ENCODE peak calls at places on chromosomes 6 and 20, in four cellular contexts. D, V, P and S are unnamed samples.

GRCh38 chr6:157695301-157696030 is 127.6 kb upstream of the SNX9 start:
- DNase-seq in V (no peak), D (no peak), P (no peak), S (no peak)

GRCh38 chr6:153146413-153146812 is 15.3 kb upstream of the RGS17 start:
- DNase-seq in P (no peak), V (no peak), D (no peak), S (no peak)

GRCh38 chr6:150765457-150765764 is 100.1 kb upstream of the MTHFD1L start:
- DNase-seq in P (no peak), D (no peak), V (no peak), S (no peak)

GRCh38 chr6:13383280-13384163 is 55.2 kb upstream of the TBC1D7 start:
- DNase-seq in P (peak), V (no peak), D (no peak), S (peak)

GRCh38 chr6:34536959-34537848 is 18.9 kb downstream of the SPDEF start:
- DNase-seq in P (no peak), V (no peak), D (no peak), S (no peak)

GRCh38 chr6:113449051-113449450 is 408.1 kb upstream of the MARCKS start:
- DNase-seq in V (no peak), P (no peak), D (no peak), S (no peak)

GRCh38 chr20:40085513-40085912 is 603.5 kb downstream of the MAFB start:
- DNase-seq in V (no peak), D (no peak), P (no peak), S (no peak)

GRCh38 chr6:83884523-83884922 is 25.0 kb downstream of the CYB5R4 start:
- DNase-seq in V (no peak), P (peak), D (no peak), S (no peak)

GRCh38 chr6:104161960-104162669 is 697.6 kb downstream of the HACE1 start:
- DNase-seq in P (no peak), D (no peak), V (no peak), S (no peak)

GRCh38 chr20:13613917-13614316 is 24.8 kb downstream of the TASP1 start:
- DNase-seq in P (peak), D (no peak), V (no peak), S (no peak)

GRCh38 chr6:33344771-33345697 is 27.5 kb upstream of the ZBTB22 start:
- DNase-seq in V (peak), D (peak), P (peak), S (no peak)

GRCh38 chr6:15061176-15061575 is 184.7 kb upstream of the JARID2 start:
- DNase-seq in D (no peak), P (no peak), V (no peak), S (peak)

GRCh38 chr20:43662943-43663655 is 3.8 kb upstream of the MYBL2 start:
- DNase-seq in D (peak), P (no peak), V (no peak), S (no peak)

GRCh38 chr6:75830959-75831885 is 82.2 kb downstream of the MYO6 start:
- DNase-seq in V (no peak), D (no peak), P (no peak), S (no peak)

GRCh38 chr6:168507297-168507696 is 66.3 kb downstream of the SMOC2 start:
- DNase-seq in V (peak), P (no peak), D (no peak), S (peak)

GRCh38 chr20:10709916-10710315 is 36.1 kb upstream of the JAG1 start:
- DNase-seq in V (no peak), P (no peak), D (no peak), S (no peak)

GRCh38 chr6:135280375-135281136 is 99.4 kb downstream of the MYB start:
- DNase-seq in D (no peak), V (peak), P (no peak), S (no peak)

GRCh38 chr6:34709386-34709785 is 12.8 kb upstream of the ILRUN start:
- DNase-seq in D (peak), P (no peak), V (no peak), S (peak)

GRCh38 chr20:37342231-37343177 is 3.4 kb upstream of the SRC start:
- DNase-seq in V (no peak), P (peak), D (no peak), S (no peak)

GRCh38 chr6:54988576-54988975 is 142.0 kb downstream of the FAM83B start:
- DNase-seq in P (no peak), D (no peak), V (no peak), S (no peak)

GRCh38 chr6:49342410-49342809 is 120.6 kb downstream of the MMUT start:
- DNase-seq in P (no peak), V (peak), D (no peak), S (no peak)

GRCh38 chr6:17584241-17584803 is 15.8 kb upstream of the FAM8A1 start:
- DNase-seq in P (peak), D (no peak), V (no peak), S (peak)

GRCh38 chr6:151704383-151704782 is 103.1 kb upstream of the ESR1 start:
- DNase-seq in V (no peak), D (no peak), P (no peak), S (no peak)

GRCh38 chr6:21299216-21299615 is 294.3 kb upstream of the SOX4 start:
- DNase-seq in V (no peak), D (no peak), P (no peak), S (no peak)
- H3K4me3 ChIP-seq in V (no peak), D (no peak), P (no peak), S (no peak)

GRCh38 chr6:28944412-28945006 is 20.7 kb upstream of the TRIM27 start:
- DNase-seq in D (peak), P (peak), V (peak), S (no peak)
- TF ChIP-seq EP300 in D (no peak), P (peak), V (no peak), S (no peak)

GRCh38 chr6:7895125-7895423 is 15.5 kb downstream of the TXNDC5 start:
- DNase-seq in D (peak), V (no peak), P (no peak), S (no peak)

GRCh38 chr6:7899889-7900213 is 10.7 kb downstream of the TXNDC5 start:
- DNase-seq in D (no peak), V (no peak), P (no peak), S (no peak)

GRCh38 chr6:7896465-7896987 is 14.1 kb downstream of the TXNDC5 start:
- DNase-seq in D (no peak), V (no peak), P (no peak), S (no peak)

GRCh38 chr6:7899046-7899888 is 11.3 kb downstream of the TXNDC5 start:
- DNase-seq in V (no peak), P (peak), D (peak), S (peak)

DNA sequence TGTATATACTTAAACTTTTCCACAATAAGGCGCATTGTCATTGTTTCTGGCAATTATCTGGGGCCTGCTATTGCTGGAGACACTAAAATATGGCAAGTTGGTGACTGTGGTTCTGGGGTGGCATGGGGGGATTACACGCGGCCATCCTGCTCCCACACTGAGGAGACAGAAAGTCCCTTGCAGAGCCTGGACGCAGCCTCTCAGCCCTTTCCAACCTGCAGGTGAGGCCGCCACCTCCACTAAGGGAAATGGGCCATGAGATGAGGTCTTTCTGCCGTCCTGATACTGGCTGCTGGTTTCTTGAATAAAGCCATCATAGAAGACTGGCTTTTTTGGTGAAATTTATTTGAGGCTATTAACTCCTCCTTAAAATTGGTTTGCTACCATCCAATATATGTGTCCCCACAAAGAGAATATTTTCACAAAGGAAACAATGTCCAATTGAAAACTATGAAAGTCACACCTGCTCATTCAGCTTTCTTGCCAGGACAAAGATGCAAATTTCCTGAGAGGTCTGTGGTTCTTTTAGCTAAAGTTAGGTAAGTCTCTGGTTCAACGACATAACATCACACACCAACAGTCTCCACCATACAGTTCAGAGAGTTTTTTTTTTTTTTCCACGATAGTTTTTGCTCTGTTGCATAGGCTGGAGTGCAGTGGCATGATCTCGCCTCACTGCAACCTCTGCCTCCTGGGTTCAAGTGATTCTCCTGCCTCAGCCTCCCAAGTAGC is 13.0 kb downstream of the TXNDC5 start:
- DNase-seq in P (no peak), D (no peak), V (no peak), S (no peak)
- TF ChIP-seq POLR2AphosphoS5 in P (no peak), D (no peak), V (no peak), S (no peak)

DNA sequence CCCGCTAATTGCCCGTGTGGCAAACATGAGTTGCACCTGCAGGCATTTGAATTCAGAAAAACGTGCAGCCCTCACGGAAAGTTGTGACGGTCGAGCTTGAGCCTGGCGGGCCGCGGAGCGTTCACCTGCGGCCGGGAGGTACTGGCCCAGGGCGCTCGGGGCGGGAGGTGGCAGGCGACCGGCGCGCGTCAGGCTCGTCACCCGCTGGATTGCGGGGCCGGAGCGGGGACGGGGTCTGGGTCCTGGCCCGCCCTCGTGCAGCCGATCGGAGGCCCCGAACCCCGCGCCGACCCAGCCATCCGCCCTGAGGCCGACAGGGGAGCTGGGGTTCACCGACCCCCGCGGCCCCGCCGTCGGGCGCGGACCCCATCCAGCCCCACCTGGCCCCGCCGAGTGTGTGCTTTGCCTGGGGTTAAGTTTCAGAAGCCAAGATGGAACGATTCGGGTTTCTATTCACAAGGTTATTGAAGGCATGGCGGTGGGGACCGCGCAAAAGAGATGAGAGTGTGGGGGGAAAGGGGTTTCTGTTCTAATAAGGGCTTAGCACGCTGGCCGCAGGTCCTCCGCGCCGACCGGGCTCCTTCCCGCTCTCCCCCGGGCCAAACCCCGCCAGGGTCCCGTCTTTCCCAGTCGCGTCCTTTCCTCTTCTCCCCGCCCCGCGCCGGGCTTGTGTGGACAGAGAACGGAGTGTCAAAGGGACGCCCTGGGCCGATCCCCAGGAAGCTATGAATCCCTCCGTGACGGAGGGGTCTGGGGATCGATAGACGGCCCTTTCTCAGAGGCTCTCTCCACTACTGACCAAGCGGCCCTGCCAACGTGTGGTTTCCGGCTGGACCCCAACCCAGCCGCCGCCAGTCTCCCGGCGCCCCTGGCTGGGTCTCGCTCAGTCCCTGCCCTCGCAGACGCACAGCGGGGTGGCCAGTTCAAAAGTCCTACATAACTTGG is 1.6 kb upstream of the HEY2 start:
- DNase-seq in P (no peak), V (peak), D (peak), S (peak)
- H3K4me3 ChIP-seq in P (peak), V (peak), D (peak), S (peak)

GRCh38 chr6:10694302-10695085 is at the start of the genes C6orf52 and PAK1IP1:
- DNase-seq in V (peak), D (peak), P (peak), S (peak)
- TF ChIP-seq EP300 in V (no peak), D (no peak), P (peak), S (no peak)

DNA sequence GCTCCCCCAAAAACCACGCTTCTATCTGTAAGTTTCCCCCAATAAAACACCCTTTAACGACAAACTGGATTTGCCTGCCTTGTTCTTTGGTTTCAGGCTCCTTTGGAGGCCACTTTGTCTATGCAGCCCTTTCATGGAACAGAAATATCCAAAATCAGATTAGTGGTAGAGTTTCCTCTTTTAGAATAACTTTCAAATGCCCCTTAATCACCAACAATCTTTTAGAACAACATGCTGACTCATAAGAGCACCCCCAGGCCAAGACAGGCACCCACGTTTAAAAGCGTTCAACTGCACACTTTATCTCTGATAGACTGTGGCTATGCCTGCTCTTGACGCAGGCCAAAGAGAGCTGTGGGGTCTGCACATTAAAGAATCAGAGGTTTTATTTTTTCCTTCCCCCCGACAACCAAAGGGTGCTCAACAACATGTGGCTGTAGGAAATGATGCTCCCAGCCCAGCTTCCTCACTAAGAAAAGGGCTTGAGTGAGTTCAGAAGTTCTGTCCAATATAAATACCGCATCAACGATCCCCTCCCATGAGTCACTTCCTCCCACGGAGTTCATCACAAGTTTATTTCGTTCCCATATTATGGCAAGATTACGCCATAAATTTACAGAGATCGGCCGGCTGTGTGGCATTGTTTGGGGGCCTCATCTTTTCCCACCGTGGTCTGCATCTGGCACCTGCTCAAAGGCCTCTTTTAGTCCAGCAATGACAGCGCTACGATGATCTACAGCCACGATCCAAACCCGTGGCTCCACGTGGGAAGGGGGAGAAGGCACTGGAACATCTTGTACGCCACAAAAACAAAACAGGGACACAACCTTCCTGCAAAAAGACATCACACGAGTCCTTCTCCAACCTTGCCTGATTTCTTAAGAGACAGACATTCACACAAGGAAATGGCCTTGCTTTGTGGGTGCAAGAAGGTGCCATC is 88.8 kb upstream of the NFATC2 start:
- DNase-seq in V (no peak), D (peak), P (peak), S (no peak)
- TF ChIP-seq POLR2AphosphoS5 in V (no peak), D (peak), P (no peak), S (peak)

DNA sequence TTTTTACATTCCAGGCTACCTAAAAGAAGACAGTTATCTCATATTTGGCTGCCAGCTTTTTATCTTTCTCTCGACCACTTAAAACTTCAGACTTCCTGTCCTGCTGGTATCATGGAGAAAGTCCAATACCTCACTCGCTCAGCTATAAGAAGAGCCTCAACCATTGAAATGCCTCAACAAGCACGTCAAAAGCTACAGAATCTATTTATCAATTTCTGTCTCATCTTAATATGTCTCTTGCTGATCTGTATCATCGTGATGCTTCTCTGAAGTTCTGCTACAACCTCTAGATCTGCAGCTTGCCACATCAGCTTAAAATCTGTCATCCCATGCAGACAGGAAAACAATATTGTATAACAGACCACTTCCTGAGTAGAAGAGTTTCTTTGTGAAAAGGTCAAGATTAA is 10.7 kb downstream of the PLN start:
- DNase-seq in D (no peak), V (no peak), P (no peak), S (no peak)
- H3K4me3 ChIP-seq in D (no peak), V (no peak), P (no peak), S (no peak)

DNA sequence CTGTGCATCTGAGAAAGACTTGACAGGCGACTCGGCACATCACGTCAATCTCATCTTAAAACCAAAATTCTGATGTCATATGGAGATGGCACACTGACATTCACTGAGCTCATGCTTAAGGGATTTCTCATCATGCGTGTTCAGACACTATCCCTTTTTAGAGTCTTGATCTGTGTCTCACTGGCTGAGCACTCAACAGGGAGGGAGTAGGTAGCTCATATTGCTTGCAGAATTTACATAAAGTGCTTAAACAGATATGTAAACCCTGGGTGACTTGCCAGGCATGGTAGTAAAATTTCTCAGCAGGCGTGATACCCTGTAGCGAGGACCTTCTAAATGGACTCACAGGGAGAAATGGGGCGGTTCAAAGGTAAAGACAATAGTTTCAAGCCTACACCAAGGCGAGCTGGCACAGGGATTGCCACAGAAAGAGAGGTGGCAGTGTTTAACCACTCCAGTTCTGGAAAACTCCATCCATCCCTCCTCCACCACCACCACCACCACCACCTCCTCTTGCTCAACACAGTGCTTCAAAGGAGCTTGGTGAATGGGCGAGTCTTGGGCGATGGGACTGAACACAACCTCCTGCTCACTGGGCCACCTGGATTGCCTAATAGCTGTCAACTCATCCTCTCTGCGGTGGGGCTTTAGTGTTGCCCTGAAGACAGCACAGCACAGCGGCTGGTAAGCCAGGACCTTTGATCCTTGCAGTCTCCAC is 330.4 kb downstream of the TFAP2A start:
- DNase-seq in P (no peak), V (no peak), D (no peak), S (no peak)
- TF ChIP-seq EP300 in P (no peak), V (no peak), D (no peak), S (no peak)

GRCh38 chr6:27139753-27140522 is 107.6 kb upstream of the PRSS16 start:
- DNase-seq in V (peak), P (no peak), D (peak), S (no peak)
- TF ChIP-seq POLR2AphosphoS5 in V (peak), P (no peak), D (no peak), S (no peak)

DNA sequence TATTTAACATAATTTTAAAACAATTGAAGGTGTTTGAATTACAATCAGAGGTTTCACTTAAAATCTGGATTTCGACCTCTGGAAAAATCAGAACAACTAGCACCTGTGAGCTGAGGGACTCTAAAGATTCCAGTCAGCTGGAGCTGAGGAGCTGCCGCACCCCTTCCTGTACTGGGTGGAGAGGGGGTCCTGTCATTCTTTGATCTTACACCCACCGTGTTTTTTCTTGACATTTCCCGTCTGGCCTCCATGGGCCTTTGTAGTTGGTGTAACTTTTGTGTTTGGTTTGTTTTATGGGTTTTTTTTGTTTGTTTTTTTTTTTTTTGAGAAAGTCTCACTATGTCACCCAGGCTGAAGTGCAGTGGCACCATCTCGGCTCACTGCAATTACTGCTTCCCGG is 17.2 kb downstream of the ARFGEF2 start:
- DNase-seq in V (no peak), P (no peak), D (no peak), S (no peak)
- H3K4me3 ChIP-seq in V (no peak), P (no peak), D (no peak), S (no peak)